ENCODE peak calls at places on chromosomes 4 and X, in seven cellular contexts. M is cardiac muscle cell, W is aorta, G is sigmoid colon, U is A549, X is keratinocyte, F is thoracic aorta. Z is an unnamed sample.

GRCh38 chr4:168604496-168605373 is 107.9 kb downstream of the PALLD start:
- DNase-seq in X (no peak), M (peak), U (peak), W (no peak), F (no peak), G (peak), Z (no peak)

GRCh38 chr4:8289151-8289750 is 19.7 kb downstream of the HTRA3 start:
- DNase-seq in W (peak), M (no peak), X (no peak), U (no peak), G (peak), F (no peak), Z (no peak)

GRCh38 chr4:79455216-79455615 is 47.2 kb upstream of the GK2 start:
- DNase-seq in X (no peak), M (peak), W (no peak), U (no peak), G (no peak), F (no peak), Z (no peak)

GRCh38 chrX:13381514-13381913 is 61.7 kb upstream of the ATXN3L start:
- DNase-seq in F (no peak), W (no peak), M (peak), G (no peak), U (no peak), X (no peak), Z (no peak)

GRCh38 chr4:86496094-86497060 is 97.7 kb upstream of the PTPN13 start:
- DNase-seq in F (no peak), W (no peak), G (no peak), U (peak), X (no peak), M (peak), Z (no peak)

GRCh38 chrX:150587585-150588503 is 19.4 kb downstream of the MTM1 start:
- DNase-seq in G (no peak), U (peak), M (peak), X (no peak), F (no peak), W (no peak), Z (no peak)

GRCh38 chrX:70117738-70118137 is 15.5 kb upstream of the IGBP1 start:
- DNase-seq in M (no peak), F (no peak), X (no peak), G (no peak), W (no peak), U (no peak), Z (no peak)

GRCh38 chr4:112778520-112778919 is 141.6 kb downstream of the LARP7 start:
- DNase-seq in U (no peak), F (no peak), G (no peak), M (no peak), W (no peak), X (no peak), Z (no peak)

GRCh38 chr4:108117473-108118182 is 51.1 kb downstream of the LEF1 start:
- DNase-seq in F (no peak), W (no peak), M (peak), U (peak), G (no peak), X (no peak), Z (no peak)

GRCh38 chr4:108116423-108117168 is 52.1 kb downstream of the LEF1 start:
- DNase-seq in W (no peak), G (no peak), M (no peak), F (no peak), X (no peak), U (no peak), Z (no peak)

GRCh38 chr4:108120789-108121188 is 47.9 kb downstream of the LEF1 start:
- DNase-seq in X (no peak), G (no peak), W (no peak), U (no peak), F (no peak), M (no peak), Z (no peak)

GRCh38 chr4:108119199-108119800 is 49.4 kb downstream of the LEF1 start:
- DNase-seq in X (no peak), W (no peak), M (no peak), G (no peak), F (no peak), U (no peak), Z (no peak)

GRCh38 chr4:108118505-108118904 is 50.2 kb downstream of the LEF1 start:
- DNase-seq in G (no peak), U (peak), X (no peak), W (no peak), F (no peak), M (no peak), Z (no peak)
- H3K27ac ChIP-seq in G (no peak), U (no peak), X (no peak), W (no peak), F (no peak), M (peak), Z (no peak)

GRCh38 chr4:143360838-143361237 is 24.2 kb downstream of the GAB1 start:
- DNase-seq in U (no peak), X (no peak), F (no peak), M (no peak), W (no peak), G (no peak), Z (no peak)
- H3K4me3 ChIP-seq in U (no peak), X (no peak), F (peak), M (no peak), W (no peak), G (no peak), Z (no peak)

GRCh38 chrX:2401201-2401589 is 99.6 kb downstream of the DHRSX start:
- DNase-seq in G (no peak), X (no peak), F (no peak), U (no peak), M (peak), W (no peak), Z (no peak)
- H3K27ac ChIP-seq in G (no peak), X (peak), F (no peak), U (no peak), M (no peak), W (no peak), Z (peak)

GRCh38 chrX:137430301-137430700 is 135.6 kb upstream of the ZIC3 start:
- DNase-seq in G (no peak), U (no peak), F (no peak), X (no peak), M (no peak), W (no peak), Z (no peak)

GRCh38 chrX:137427061-137427778 is 138.7 kb upstream of the ZIC3 start:
- DNase-seq in W (no peak), F (no peak), G (no peak), U (no peak), X (no peak), M (no peak), Z (no peak)

GRCh38 chrX:137428777-137429564 is 137.0 kb upstream of the ZIC3 start:
- DNase-seq in W (no peak), X (no peak), U (no peak), G (no peak), F (no peak), M (no peak), Z (no peak)

GRCh38 chrX:137427813-137428212 is 138.1 kb upstream of the ZIC3 start:
- DNase-seq in G (no peak), X (no peak), F (no peak), M (peak), U (no peak), W (no peak), Z (no peak)

DNA sequence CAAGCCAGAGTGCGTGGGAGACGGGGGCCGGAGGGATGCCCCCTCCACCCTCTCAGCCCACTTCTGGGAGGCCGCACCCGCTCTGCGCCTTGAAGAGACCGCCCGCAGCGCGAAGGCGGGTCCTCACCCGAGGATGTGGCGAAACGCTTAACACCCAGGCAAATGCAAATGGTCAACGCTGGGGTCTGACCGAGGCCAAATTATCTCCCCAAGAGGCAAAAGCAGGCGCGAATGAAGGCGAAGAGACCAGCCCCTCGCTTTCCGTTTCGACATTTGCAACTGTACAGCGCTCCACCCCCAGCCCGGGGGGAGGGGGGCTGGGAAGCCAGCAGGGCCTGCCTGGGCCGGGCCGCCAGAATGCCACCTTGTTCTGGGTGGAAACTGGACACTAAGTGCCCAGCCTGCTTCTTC is 137.7 kb upstream of the ZIC3 start:
- DNase-seq in M (peak), W (peak), G (no peak), X (no peak), F (no peak), U (no peak), Z (no peak)
- H3K4me3 ChIP-seq in M (peak), W (peak), G (peak), X (peak), F (peak), U (peak), Z (peak)

GRCh38 chr4:139560396-139561084 is 4.5 kb upstream of the SETD7 start:
- DNase-seq in W (no peak), M (no peak), G (no peak), U (no peak), X (no peak), F (no peak), Z (no peak)
- H3K27ac ChIP-seq in W (no peak), M (no peak), G (peak), U (no peak), X (no peak), F (peak), Z (peak)

GRCh38 chrX:20217906-20218305 is 48.8 kb downstream of the RPS6KA3 start:
- DNase-seq in M (no peak), F (no peak), X (no peak), W (no peak), G (no peak), U (no peak), Z (no peak)
- H3K4me3 ChIP-seq in M (no peak), F (no peak), X (no peak), W (no peak), G (no peak), U (no peak), Z (peak)

DNA sequence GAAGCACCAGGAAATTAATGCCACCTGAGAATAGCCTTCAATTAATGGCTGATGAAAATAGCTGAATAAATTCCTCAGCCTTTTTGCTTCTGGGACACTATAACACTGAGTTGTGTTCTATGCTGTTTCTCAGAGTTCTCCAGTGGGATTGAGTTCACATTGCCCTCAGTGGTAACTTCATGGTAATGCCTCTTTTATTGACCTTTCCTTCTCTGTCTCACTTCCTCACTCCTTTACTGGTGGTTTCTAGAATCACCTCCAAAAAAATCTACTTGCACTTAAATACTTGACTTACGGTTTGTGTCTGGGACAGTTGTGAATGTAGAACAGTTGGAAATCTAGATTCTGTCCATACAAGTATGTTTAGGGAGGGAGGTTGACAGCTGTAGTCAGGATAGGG is 293.7 kb downstream of the PPP1R2C start:
- DNase-seq in G (no peak), X (no peak), U (no peak), F (no peak), W (no peak), M (no peak), Z (no peak)
- H3K27ac ChIP-seq in G (no peak), X (no peak), U (no peak), F (no peak), W (no peak), M (no peak), Z (no peak)

GRCh38 chrX:154090731-154091130 is 6.8 kb downstream of the MECP2 start:
- DNase-seq in X (no peak), G (no peak), W (no peak), U (no peak), F (no peak), M (no peak), Z (no peak)

GRCh38 chrX:154093965-154094364 is 3.6 kb downstream of the MECP2 start:
- DNase-seq in X (no peak), U (no peak), F (no peak), M (no peak), W (no peak), G (no peak), Z (no peak)

GRCh38 chrX:154094833-154095232 is 2.7 kb downstream of the MECP2 start:
- DNase-seq in U (no peak), X (no peak), F (no peak), M (no peak), W (no peak), G (no peak), Z (no peak)

GRCh38 chrX:154091678-154092077 is 5.8 kb downstream of the MECP2 start:
- DNase-seq in X (no peak), G (no peak), M (no peak), W (no peak), F (no peak), U (no peak), Z (no peak)

GRCh38 chrX:154092371-154092770 is 5.1 kb downstream of the MECP2 start:
- DNase-seq in X (no peak), M (no peak), F (no peak), W (no peak), G (no peak), U (no peak), Z (no peak)
- H3K4me3 ChIP-seq in X (no peak), M (no peak), F (no peak), W (no peak), G (no peak), U (no peak), Z (no peak)

GRCh38 chr4:3118281-3118680 is 43.8 kb downstream of the HTT start:
- DNase-seq in F (no peak), M (no peak), G (no peak), X (no peak), U (no peak), W (no peak), Z (no peak)
- H3K27ac ChIP-seq in F (no peak), M (no peak), G (no peak), X (no peak), U (no peak), W (no peak), Z (no peak)

GRCh38 chr4:63937961-63938360 is 471.3 kb downstream of the TECRL start:
- DNase-seq in F (no peak), W (no peak), X (no peak), M (peak), U (peak), G (peak), Z (no peak)
- H3K4me3 ChIP-seq in F (peak), W (no peak), X (no peak), M (no peak), U (no peak), G (no peak), Z (peak)